ENCODE peak calls at places on chromosomes 13 and 19, in ten cellular contexts. R is fibroblast of the aortic adventitia; C is A673; O is T-helper 2 cell; G is GM23338; X is epithelial cell of esophagus; J is neural progenitor cell; I is activated naive CD4-positive, alpha-beta T cell treated with Interleukin-2 at 50 U/mL for 16 hours; M is cerebellar nuclear complex; E is HS-5. W is an unnamed sample.

GRCh38 chr19:51712461-51713081 is 11.2 kb downstream of the HAS1 start:
- DNase-seq in R (peak; percentile 35), C (peak; percentile 68), O (peak; percentile 38), G (peak; percentile 87), X (peak; percentile 80), J (peak; percentile 73), I (no peak), M (no peak), E (no peak), W (no peak)

GRCh38 chr13:79679334-79679733 is 198.4 kb downstream of the NDFIP2 start:
- DNase-seq in R (peak; percentile 85), C (peak; percentile 80), O (peak; percentile 30), G (peak; percentile 93), X (peak; percentile 82), J (peak; percentile 87), I (no peak), M (no peak), E (peak; percentile 9), W (peak; percentile 56)

GRCh38 chr19:19866599-19867248 is 1.0 kb downstream of the ZNF253 start:
- DNase-seq in R (no peak), C (peak; percentile 5), O (peak; percentile 76), G (peak; percentile 95), X (peak; percentile 2), J (peak; percentile 83), I (peak; percentile 53), M (no peak), E (no peak), W (no peak)

GRCh38 chr13:40770609-40770933 is 419 bp downstream of the MRPS31 start:
- DNase-seq in R (no peak), C (no peak), O (no peak), G (no peak), X (no peak), J (no peak), I (no peak), M (no peak), E (no peak), W (no peak)

GRCh38 chr19:18046066-18046718 is 38.2 kb downstream of the ARRDC2 start:
- DNase-seq in R (peak; percentile 65), C (peak; percentile 60), O (no peak), G (no peak), X (peak; percentile 71), J (no peak), I (peak; percentile 14), M (no peak), E (peak; percentile 75), W (peak; percentile 37)

GRCh38 chr13:26220575-26220974 is 1.5 kb downstream of the RNF6 start:
- DNase-seq in R (peak; percentile 54), C (no peak), O (peak; percentile 5), G (no peak), X (peak; percentile 83), J (no peak), I (no peak), M (no peak), E (no peak), W (no peak)

GRCh38 chr19:41149831-41150230 is 35.6 kb downstream of the CYP2F1 start:
- DNase-seq in R (no peak), C (no peak), O (no peak), G (no peak), X (no peak), J (no peak), I (no peak), M (no peak), E (no peak), W (no peak)

GRCh38 chr13:114148521-114148855 is 16.1 kb upstream of the RASA3 start:
- DNase-seq in R (no peak), C (no peak), O (peak; percentile 99), G (no peak), X (no peak), J (no peak), I (peak; percentile 84), M (no peak), E (no peak), W (no peak)

GRCh38 chr19:45607071-45608029 is 5.3 kb upstream of the GPR4 start:
- DNase-seq in R (peak; percentile 76), C (peak; percentile 81), O (peak; percentile 26), G (peak; percentile 96), X (peak; percentile 61), J (peak; percentile 89), I (peak; percentile 45), M (peak; percentile 3), E (no peak), W (no peak)

GRCh38 chr13:46552888-46553520 is at the start of gene LRCH1:
- DNase-seq in R (peak; percentile 76), C (peak; percentile 97), O (peak; percentile 94), G (peak; percentile 89), X (peak; percentile 94), J (peak; percentile 91), I (peak; percentile 86), M (peak; percentile 50), E (no peak), W (peak; percentile 52)

W was measured in HCT116.